ENCODE peak calls at places on chromosomes 2 and 18, in seven cellular contexts. X, R, K, W, S, N and O are unnamed samples.

GRCh38 chr2:191846787-191847620 is at the start of gene CAVIN2:
- DNase-seq in X (peak), R (no peak), K (no peak), W (no peak), S (peak), N (peak), O (peak)

GRCh38 chr2:63665806-63666205 is 77.0 kb downstream of the MDH1 start:
- DNase-seq in X (no peak), R (no peak), K (no peak), W (no peak), S (peak), N (peak), O (no peak)

GRCh38 chr2:675982-676646 is 1.1 kb downstream of the TMEM18 start:
- DNase-seq in X (peak), R (peak), K (no peak), W (peak), S (peak), N (peak), O (no peak)

GRCh38 chr2:42951263-42951938 is 159.0 kb upstream of the HAAO start:
- DNase-seq in X (no peak), R (no peak), K (no peak), W (no peak), S (peak), N (no peak), O (no peak)

GRCh38 chr2:27379840-27380625 is 501 bp downstream of the ZNF513 start:
- DNase-seq in X (peak), R (peak), K (no peak), W (peak), S (peak), N (peak), O (peak)

GRCh38 chr2:71100195-71100964 is 29.6 kb downstream of the MCEE start:
- DNase-seq in X (peak), R (peak), K (peak), W (peak), S (peak), N (peak), O (no peak)

GRCh38 chr2:71823526-71823925 is 324.1 kb downstream of the CYP26B1 start:
- DNase-seq in X (no peak), R (no peak), K (no peak), W (no peak), S (no peak), N (no peak), O (no peak)

GRCh38 chr18:9101730-9102390 is 639 bp upstream of the NDUFV2 start:
- DNase-seq in X (peak), R (no peak), K (peak), W (no peak), S (peak), N (peak), O (no peak)

GRCh38 chr2:230591850-230592249 is 120.8 kb upstream of the CAB39 start:
- DNase-seq in X (no peak), R (peak), K (no peak), W (no peak), S (no peak), N (no peak), O (no peak)

GRCh38 chr18:79353238-79353637 is 42.5 kb upstream of the NFATC1 start:
- DNase-seq in X (no peak), R (no peak), K (no peak), W (no peak), S (no peak), N (peak), O (peak)

GRCh38 chr2:168120730-168121129 is 126.7 kb downstream of the STK39 start:
- DNase-seq in X (no peak), R (no peak), K (no peak), W (no peak), S (peak), N (peak), O (no peak)

GRCh38 chr18:2150566-2150965 is 420.7 kb downstream of the METTL4 start:
- DNase-seq in X (no peak), R (no peak), K (no peak), W (no peak), S (no peak), N (peak), O (no peak)

GRCh38 chr2:61978522-61978921 is 73.0 kb downstream of the COMMD1 start:
- DNase-seq in X (peak), R (no peak), K (no peak), W (no peak), S (peak), N (no peak), O (no peak)

GRCh38 chr2:19352946-19353720 is 5.3 kb downstream of the OSR1 start:
- DNase-seq in X (no peak), R (no peak), K (no peak), W (no peak), S (no peak), N (no peak), O (no peak)

GRCh38 chr2:46951290-46952064 is 35.9 kb upstream of the MCFD2 start:
- DNase-seq in X (peak), R (no peak), K (no peak), W (no peak), S (no peak), N (no peak), O (no peak)